ENCODE peak calls at places on chromosomes 16 and 17, in eight cellular contexts. C is transverse colon, D is heart right ventricle, I is A549, T is body of pancreas, Z is heart left ventricle, Q is stomach, Y is adrenal gland. G is an unnamed sample. For H3K4me1 and H3K9me3, the result is how much of the 10 kb centered on the place peaks cover.

GRCh38 chr17:1109606-1110523 is 69.9 kb downstream of the ABR start:
- DNase-seq in D (peak), Y (no peak), Q (peak), Z (peak), I (no peak), T (peak), C (peak), G (no peak)

GRCh38 chr17:9529033-9529748 is 46.4 kb downstream of the STX8 start:
- DNase-seq in Q (no peak), I (peak), Z (no peak), C (no peak), Y (no peak), D (no peak), T (no peak), G (no peak)

GRCh38 chr17:60560860-60561257 is 34.8 kb upstream of the APPBP2 start:
- DNase-seq in Z (no peak), Q (no peak), C (no peak), T (no peak), D (no peak), I (no peak), Y (no peak), G (no peak)

GRCh38 chr17:57490446-57490845 is 234.1 kb downstream of the MSI2 start:
- DNase-seq in I (no peak), Y (no peak), Q (no peak), D (no peak), C (no peak), T (no peak), Z (no peak), G (no peak)

GRCh38 chr16:8931864-8932263 is 31.8 kb downstream of the USP7 start:
- DNase-seq in Q (peak), D (peak), C (peak), Y (peak), T (peak), I (no peak), Z (peak), G (no peak)

GRCh38 chr17:52027620-52028019 is 130.9 kb downstream of the CA10 start:
- DNase-seq in Q (no peak), I (no peak), C (no peak), D (no peak), Z (no peak), Y (no peak), T (no peak), G (no peak)

GRCh38 chr16:66728117-66728787 is 23.2 kb downstream of the DYNC1LI2 start:
- DNase-seq in C (peak), Q (peak), T (peak), I (peak), Z (peak), Y (peak), D (no peak), G (no peak)

GRCh38 chr16:57226701-57227621 is 18.1 kb upstream of the ARL2BP start:
- DNase-seq in T (no peak), Z (no peak), Q (no peak), D (no peak), C (no peak), Y (peak), I (no peak), G (no peak)

GRCh38 chr16:6341993-6342392 is 990.7 kb upstream of the RBFOX1 start:
- DNase-seq in Q (no peak), D (no peak), Y (no peak), C (no peak), Z (no peak), I (no peak), T (no peak), G (no peak)

GRCh38 chr17:42067371-42068180 is 17.2 kb upstream of the C17orf113 start:
- DNase-seq in Q (peak), Z (peak), T (peak), I (peak), C (peak), D (peak), Y (peak), G (no peak)

GRCh38 chr17:3913531-3914318 is 2.5 kb downstream of the P2RX1 start:
- DNase-seq in T (peak), Z (peak), Y (peak), D (peak), C (peak), I (peak), Q (peak), G (no peak)

GRCh38 chr16:2042171-2042570 is 5.5 kb downstream of the NTHL1 start:
- DNase-seq in C (no peak), Q (peak), T (no peak), Y (no peak), D (peak), I (no peak), Z (peak), G (no peak)

GRCh38 chr16:375927-376816 is 5.6 kb downstream of the PGAP6 start:
- DNase-seq in Y (no peak), T (peak), I (no peak), D (peak), Q (no peak), C (no peak), Z (no peak), G (no peak)

GRCh38 chr16:4319454-4319853 is 3.6 kb downstream of the GLIS2 start:
- DNase-seq in D (no peak), Z (no peak), T (no peak), Y (no peak), Q (peak), C (peak), I (no peak), G (no peak)

GRCh38 chr16:31428638-31429247 is 583 bp upstream of the COX6A2 start:
- DNase-seq in T (no peak), C (no peak), Q (no peak), Y (no peak), I (no peak), Z (no peak), D (no peak), G (no peak)

GRCh38 chr16:1983544-1984346 is at the start of gene GFER:
- DNase-seq in I (peak), Y (peak), T (peak), Z (peak), D (peak), Q (peak), C (peak), G (no peak)

GRCh38 chr17:35784895-35785294 is 10.5 kb downstream of the MMP28 start:
- DNase-seq in C (no peak), Y (no peak), Q (no peak), I (no peak), Z (no peak), D (no peak), T (no peak), G (no peak)

GRCh38 chr17:50424246-50425000 is 1.6 kb upstream of the ACSF2 start:
- DNase-seq in I (no peak), T (no peak), C (no peak), Z (no peak), Y (no peak), D (no peak), Q (no peak), G (no peak)

GRCh38 chr17:50421308-50422031 is 4.5 kb upstream of the ACSF2 start:
- DNase-seq in Y (no peak), C (no peak), I (no peak), Z (no peak), D (no peak), Q (no peak), T (no peak), G (no peak)

GRCh38 chr17:50422738-50423137 is 3.3 kb upstream of the ACSF2 start:
- DNase-seq in I (no peak), C (no peak), Z (no peak), D (no peak), T (no peak), Q (no peak), Y (no peak), G (no peak)

GRCh38 chr17:50425001-50425681 is 877 bp upstream of the ACSF2 start:
- DNase-seq in Y (no peak), Q (no peak), Z (peak), I (no peak), T (no peak), C (no peak), D (no peak), G (no peak)

DNA sequence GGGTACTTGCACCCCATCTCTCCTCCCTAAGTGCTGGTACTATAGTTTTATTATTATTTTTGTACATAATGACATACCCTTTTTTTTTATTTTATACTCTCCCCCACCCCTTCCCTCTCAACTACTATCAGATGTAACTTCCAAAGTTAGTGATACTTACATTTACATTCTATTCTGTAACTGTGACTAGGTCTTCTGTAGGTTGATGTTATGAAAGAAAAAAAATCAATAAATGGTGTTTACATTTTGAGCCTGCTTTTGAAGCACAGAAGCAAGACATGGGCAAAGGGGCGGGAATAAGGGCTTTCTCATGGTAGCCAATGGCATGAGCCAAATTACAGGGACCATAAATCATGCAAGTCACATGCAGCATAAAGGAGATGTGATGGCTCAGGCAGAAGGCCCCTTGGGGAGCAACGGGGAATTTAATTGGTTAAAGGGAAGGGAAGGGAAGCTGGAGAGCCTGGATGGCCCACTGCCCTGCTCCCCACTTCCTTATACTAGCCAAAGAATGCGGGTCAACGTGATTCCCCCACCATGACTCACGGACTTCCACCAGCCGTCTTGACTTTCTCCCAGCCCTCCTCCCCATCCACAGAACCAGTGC is 2.4 kb upstream of the ACSF2 start:
- DNase-seq in I (no peak), D (no peak), T (peak), Z (peak), Q (no peak), Y (no peak), C (no peak), G (no peak)
- H3K4me1 ChIP-seq in I (under half), D (under half), T (half or more), Z (under half), Q (half or more), Y (under half), C (under half), G (under half)

GRCh38 chr16:35908152-35908551 is 2448.7 kb downstream of the TP53TG3F start:
- DNase-seq in Q (no peak), C (no peak), I (no peak), Z (no peak), T (no peak), D (no peak), Y (no peak), G (no peak)

GRCh38 chr16:35908942-35909341 is 2449.5 kb downstream of the TP53TG3F start:
- DNase-seq in Q (no peak), Z (no peak), T (no peak), C (no peak), I (no peak), Y (no peak), D (no peak), G (no peak)

GRCh38 chr16:35910409-35910808 is 2451.0 kb downstream of the TP53TG3F start:
- DNase-seq in Z (no peak), T (no peak), I (no peak), D (no peak), C (no peak), Q (no peak), Y (no peak), G (no peak)

GRCh38 chr16:35909351-35909954 is 2450.0 kb downstream of the TP53TG3F start:
- DNase-seq in Q (no peak), I (no peak), Z (no peak), C (no peak), D (no peak), Y (no peak), T (no peak), G (no peak)

GRCh38 chr16:35911899-35912298 is 2452.5 kb downstream of the TP53TG3F start:
- DNase-seq in I (no peak), Y (no peak), Q (no peak), T (no peak), D (no peak), Z (no peak), C (no peak), G (no peak)
- H3K9me3 ChIP-seq in I (under half), Y (under half), Q (under half), T (under half), D (under half), Z (under half), C (under half), G (under half)

GRCh38 chr17:7632492-7632894 is 2.6 kb downstream of the SHBG start:
- DNase-seq in Y (peak), Z (no peak), C (peak), T (peak), Q (peak), I (peak), D (no peak), G (no peak)

GRCh38 chr17:7631398-7632380 is 1.8 kb downstream of the SHBG start:
- DNase-seq in Q (no peak), Z (no peak), I (no peak), T (no peak), C (no peak), D (peak), Y (no peak), G (no peak)

GRCh38 chr17:7636192-7636591 is 6.3 kb downstream of the SHBG start:
- DNase-seq in Q (no peak), C (no peak), Z (no peak), D (no peak), Y (no peak), I (no peak), T (no peak), G (no peak)

GRCh38 chr17:7633093-7633492 is 3.2 kb downstream of the SHBG start:
- DNase-seq in Z (no peak), I (no peak), D (no peak), C (no peak), T (no peak), Q (no peak), Y (no peak), G (no peak)

GRCh38 chr17:7634384-7634783 is 4.4 kb downstream of the SHBG start:
- DNase-seq in D (peak), C (no peak), T (no peak), Q (no peak), Y (peak), Z (peak), I (peak), G (no peak)
- TF ChIP-seq CTCF in D (peak), C (peak), T (peak), Q (no peak), Y (peak), Z (peak), I (peak), G (no peak)

GRCh38 chr16:11101695-11102522 is 154.1 kb downstream of the SOCS1 start:
- DNase-seq in Y (no peak), C (no peak), T (no peak), D (no peak), Z (no peak), I (no peak), Q (no peak), G (no peak)
- H3K4me1 ChIP-seq in Y (under half), C (under half), T (under half), D (half or more), Z (under half), I (under half), Q (half or more), G (under half)

DNA sequence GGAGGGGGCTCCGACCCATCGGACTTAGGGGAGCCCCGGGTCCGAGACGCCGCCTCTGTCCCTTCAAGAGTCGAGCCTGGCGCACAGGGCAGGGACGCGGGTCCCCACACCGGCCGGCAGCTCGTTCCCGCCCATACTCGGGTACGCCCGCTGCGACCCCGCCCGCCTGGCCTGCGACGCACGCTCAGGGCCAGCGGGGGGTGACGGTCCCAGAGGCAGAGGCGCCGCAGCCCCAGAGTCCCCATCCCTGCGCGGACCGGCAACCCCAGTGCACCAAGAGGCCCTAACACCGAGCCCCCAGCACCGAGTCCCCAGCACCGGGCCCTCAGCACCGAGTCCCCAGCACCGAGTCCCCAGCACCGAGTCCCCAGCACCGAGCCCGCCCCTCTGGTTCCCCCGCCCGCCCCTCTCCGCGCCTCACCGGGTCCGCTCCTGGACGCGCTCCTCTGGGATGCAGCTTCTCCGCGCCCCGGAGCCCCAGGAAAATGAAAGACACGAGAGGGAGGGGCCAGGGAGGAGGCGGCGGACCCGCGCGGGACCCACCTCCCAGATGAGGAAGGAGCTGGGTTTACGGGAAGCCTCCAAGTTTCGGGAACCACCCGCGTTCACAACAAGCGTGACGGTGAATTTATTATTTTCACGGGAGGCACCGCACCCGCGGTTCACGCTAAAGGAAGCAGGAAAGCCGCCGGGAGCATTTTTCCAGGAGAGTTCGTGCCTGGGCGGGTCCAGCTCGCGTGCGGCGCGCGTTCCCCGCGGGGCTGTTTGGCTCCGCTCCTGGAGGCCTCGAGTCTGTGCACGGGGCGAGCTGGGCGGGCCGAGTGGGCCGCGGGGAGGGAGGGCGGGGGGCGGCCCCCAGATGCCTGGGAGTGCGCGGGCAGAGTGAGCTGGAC is at the start of gene SECTM1:
- DNase-seq in I (no peak), T (peak), Y (no peak), Q (peak), Z (peak), D (peak), C (peak), G (no peak)
- H3K9me3 ChIP-seq in I (under half), T (under half), Y (under half), Q (under half), Z (under half), D (under half), C (under half), G (under half)

DNA sequence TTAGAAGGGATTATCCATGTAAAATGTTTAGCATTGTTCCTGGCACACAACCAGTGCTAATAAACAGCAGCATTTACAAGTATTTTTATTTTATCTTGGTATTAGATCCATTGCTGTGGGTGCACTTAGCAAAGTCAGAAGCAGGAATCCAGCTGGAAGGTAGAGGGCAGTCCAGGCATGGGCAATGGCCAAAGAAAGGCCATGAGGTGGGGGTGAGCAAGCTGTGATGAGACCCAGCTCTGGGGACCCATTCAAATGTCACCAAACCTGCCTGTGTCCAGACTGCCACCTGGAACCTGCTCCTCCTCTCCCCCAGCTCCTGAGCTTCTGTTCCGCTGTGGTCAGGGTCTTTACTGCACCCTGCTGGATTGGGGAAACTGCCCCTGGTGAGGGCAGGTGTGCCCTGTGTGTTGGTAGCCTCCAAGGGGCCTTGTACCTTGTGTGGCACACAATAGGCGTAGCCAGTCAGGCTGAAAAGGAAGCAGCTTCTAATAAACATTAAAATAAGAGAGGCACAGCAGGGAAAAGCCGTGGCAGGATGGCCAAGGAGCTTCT is 118.0 kb upstream of the CRHR1 start:
- DNase-seq in T (no peak), D (no peak), I (no peak), Q (no peak), C (no peak), Z (no peak), Y (no peak), G (no peak)
- TF ChIP-seq CTCF in T (no peak), D (no peak), I (peak), Q (no peak), C (no peak), Z (peak), Y (no peak), G (no peak)